ENCODE peak calls at places on chromosome 19, in four cellular contexts. O, Z, C and M are unnamed samples.

GRCh38 chr19:54190503-54190941 is 586 bp upstream of the TSEN34 start:
- DNase-seq in O (peak), C (peak), Z (peak), M (peak)

GRCh38 chr19:9971341-9971897 is 35.1 kb upstream of the OLFM2 start:
- DNase-seq in Z (no peak), C (no peak), O (no peak), M (no peak)

GRCh38 chr19:5109560-5109959 is 140.6 kb downstream of the KDM4B start:
- DNase-seq in Z (no peak), O (no peak), C (no peak), M (no peak)

GRCh38 chr19:55353803-55354697 is 469 bp downstream of the COX6B2 start:
- DNase-seq in C (peak), Z (peak), O (peak), M (peak)

GRCh38 chr19:996051-996838 is 4.0 kb upstream of the GRIN3B start:
- DNase-seq in O (peak), C (peak), Z (peak), M (no peak)

GRCh38 chr19:55086730-55087541 is 11.3 kb downstream of the EPS8L1 start:
- DNase-seq in C (peak), Z (peak), O (peak), M (peak)

GRCh38 chr19:46192990-46193650 is 36.4 kb upstream of the IGFL1 start:
- DNase-seq in O (peak), C (peak), Z (peak), M (no peak)

GRCh38 chr19:50831026-50831396 is 2.4 kb downstream of the KLK15 start:
- DNase-seq in O (no peak), Z (no peak), C (no peak), M (no peak)

GRCh38 chr19:21604941-21605548 is 99.6 kb downstream of the ZNF429 start:
- DNase-seq in C (no peak), Z (peak), O (peak), M (no peak)

GRCh38 chr19:57903298-57904174 is 12.9 kb downstream of the ZNF417 start:
- DNase-seq in O (peak), Z (peak), C (peak), M (no peak)

GRCh38 chr19:676007-676342 is 217 bp upstream of the FSTL3 start:
- DNase-seq in C (no peak), O (no peak), Z (no peak), M (no peak)

GRCh38 chr19:39407644-39408391 is 1.2 kb downstream of the ZFP36 start:
- DNase-seq in C (peak), Z (no peak), O (peak), M (no peak)

GRCh38 chr19:34806976-34807860 is 34.2 kb upstream of the ZNF599 start:
- DNase-seq in C (no peak), O (peak), Z (no peak), M (no peak)

GRCh38 chr19:46607441-46607841 is 6.3 kb downstream of the CALM3 start:
- DNase-seq in C (no peak), Z (no peak), O (no peak), M (no peak)

GRCh38 chr19:53927745-53928144 is 18.7 kb downstream of the CACNG7 start:
- DNase-seq in C (peak), O (peak), Z (peak), M (no peak)

GRCh38 chr19:28737021-28737525 is 475.9 kb downstream of the UQCRFS1 start:
- DNase-seq in C (peak), Z (peak), O (peak), M (no peak)

GRCh38 chr19:47456721-47457478 is 14.8 kb downstream of the SLC8A2 start:
- DNase-seq in O (peak), Z (no peak), C (no peak), M (no peak)

GRCh38 chr19:5048091-5048726 is 79.3 kb downstream of the KDM4B start:
- DNase-seq in C (peak), Z (peak), O (peak), M (peak)

GRCh38 chr19:34985249-34986022 is 14.7 kb upstream of the GRAMD1A start:
- DNase-seq in C (no peak), Z (no peak), O (peak), M (no peak)

GRCh38 chr19:11435833-11436313 is 438 bp downstream of the PRKCSH start:
- DNase-seq in O (peak), C (peak), Z (peak), M (no peak)

GRCh38 chr19:47095707-47096704 is 17.6 kb downstream of the ZC3H4 start:
- DNase-seq in Z (peak), C (no peak), O (no peak), M (no peak)

GRCh38 chr19:40057166-40057565 is 1.1 kb upstream of the ZNF780B start:
- DNase-seq in C (no peak), O (no peak), Z (no peak), M (no peak)

GRCh38 chr19:45613926-45614725 is 12.1 kb upstream of the GPR4 start:
- DNase-seq in Z (peak), O (peak), C (peak), M (no peak)

GRCh38 chr19:23116802-23117571 is at the start of gene ZNF730:
- DNase-seq in C (peak), O (peak), Z (peak), M (no peak)

GRCh38 chr19:3275583-3276340 is 51.3 kb downstream of the CELF5 start:
- DNase-seq in C (peak), Z (peak), O (peak), M (peak)
- TF ChIP-seq CTCF in C (no peak), Z (peak), O (peak), M (no peak)

DNA sequence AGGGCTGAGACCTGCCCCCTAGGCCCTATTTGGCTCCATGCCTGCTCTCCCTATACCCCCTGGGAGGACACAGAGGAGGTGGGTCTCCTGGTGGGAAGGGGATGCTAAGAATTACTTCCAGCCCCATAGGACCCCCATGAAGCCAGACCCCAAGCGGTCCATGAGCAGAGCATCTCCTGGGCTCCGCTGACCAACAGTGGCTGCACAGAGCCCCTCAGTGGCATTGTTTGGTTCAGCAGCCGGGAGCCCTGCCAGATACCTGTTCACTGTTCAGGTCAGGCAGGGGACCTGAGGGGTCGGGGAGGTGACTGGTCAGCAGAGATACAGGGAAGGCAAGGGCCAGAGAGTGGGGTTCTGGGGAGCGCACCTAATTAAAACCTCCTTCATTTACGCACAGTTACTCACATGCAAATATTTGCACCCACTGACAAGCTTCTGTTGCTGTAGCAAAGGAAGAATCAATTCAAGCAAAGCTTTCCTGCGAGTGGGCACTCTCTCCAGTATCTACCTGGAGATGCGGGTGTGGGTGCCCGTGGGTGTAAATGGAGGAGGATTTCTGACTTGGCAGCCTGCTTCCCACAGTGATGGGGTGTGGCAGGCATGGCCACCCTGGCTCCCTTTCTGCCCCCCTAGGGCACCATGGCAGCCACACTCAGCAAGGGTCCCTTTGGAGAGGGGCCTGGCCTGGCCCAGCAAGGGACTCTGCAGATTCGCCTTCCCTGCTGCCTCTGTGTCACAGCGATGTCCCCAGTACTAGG is 83.5 kb downstream of the CHST8 start:
- DNase-seq in C (no peak), Z (no peak), O (no peak), M (no peak)
- TF ChIP-seq CTCF in C (no peak), Z (no peak), O (no peak), M (no peak)

GRCh38 chr19:42078538-42079275 is 2.7 kb downstream of the ZNF574 start:
- DNase-seq in O (peak), Z (no peak), C (no peak), M (no peak)
- TF ChIP-seq CTCF in O (no peak), Z (no peak), C (no peak), M (no peak)

DNA sequence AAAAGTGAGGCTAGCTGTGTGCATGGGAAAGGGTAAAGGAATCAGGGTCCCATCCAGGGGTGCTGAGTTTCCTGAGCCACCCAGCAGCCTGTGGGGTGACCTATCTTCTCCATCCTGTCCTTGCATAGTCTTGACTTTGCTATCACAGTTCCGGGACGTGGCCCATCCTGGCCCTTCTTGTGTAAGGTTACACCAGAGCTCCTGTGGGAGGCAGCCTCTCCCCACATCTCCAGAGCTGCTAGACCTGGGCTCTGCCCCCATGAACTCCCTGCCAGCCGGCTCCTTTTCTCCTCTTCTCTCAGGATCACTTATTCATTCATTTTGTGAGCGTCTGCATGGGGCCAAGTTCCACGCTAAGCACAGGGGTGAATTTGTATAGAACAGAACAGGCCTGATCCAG is 238.9 kb downstream of the TSHZ3 start:
- DNase-seq in Z (no peak), O (peak), C (no peak), M (no peak)
- TF ChIP-seq CTCF in Z (no peak), O (peak), C (no peak), M (no peak)

GRCh38 chr19:7908078-7908699 is 4.5 kb downstream of the MAP2K7 start:
- DNase-seq in Z (no peak), O (no peak), C (no peak), M (no peak)
- TF ChIP-seq CTCF in Z (no peak), O (no peak), C (no peak), M (no peak)